ENCODE peak calls at places on chromosomes 16 and 17, in eight cellular contexts. E is tibial nerve; F is CD8-positive, alpha-beta T cell; Q is cardiac muscle cell; U is trophoblast cell; Z is esophagus squamous epithelium; C is fibroblast of lung; J is upper lobe of right lung. T is an unnamed sample.

GRCh38 chr17:36928450-36929125 is 8.7 kb upstream of the LHX1 start:
- DNase-seq in C (no peak), J (no peak), Z (no peak), F (no peak), U (no peak), E (no peak), Q (no peak), T (no peak)

GRCh38 chr16:84841787-84842300 is 22.1 kb downstream of the CRISPLD2 start:
- DNase-seq in F (no peak), E (no peak), Q (no peak), U (peak; percentile 92), C (no peak), J (peak; percentile 89), Z (no peak), T (peak; percentile 82)

GRCh38 chr16:77297996-77298637 is 98.9 kb downstream of the SYCE1L start:
- DNase-seq in Q (no peak), C (peak; percentile 70), U (peak; percentile 50), Z (no peak), E (no peak), J (no peak), F (no peak), T (no peak)

GRCh38 chr16:5442986-5443385 is 345.4 kb upstream of the EEF2KMT start:
- DNase-seq in Q (no peak), E (no peak), Z (no peak), J (no peak), C (no peak), U (no peak), F (no peak), T (no peak)

GRCh38 chr17:38341035-38341721 is 2.6 kb downstream of the GPR179 start:
- DNase-seq in U (no peak), C (no peak), J (peak; percentile 75), E (peak; percentile 43), F (no peak), Z (no peak), Q (peak; percentile 77), T (peak; percentile 66)

GRCh38 chr16:17389392-17389791 is 81.4 kb downstream of the XYLT1 start:
- DNase-seq in E (no peak), J (no peak), U (peak; percentile 81), Z (no peak), Q (no peak), C (peak; percentile 55), F (no peak), T (no peak)

GRCh38 chr17:61354895-61355294 is 44.7 kb upstream of the TBX2 start:
- DNase-seq in U (no peak), J (no peak), Q (peak; percentile 45), E (no peak), Z (no peak), C (no peak), F (no peak), T (no peak)

GRCh38 chr17:48873212-48873611 is 19.4 kb upstream of the ATP5MC1 start:
- DNase-seq in Z (no peak), F (no peak), J (no peak), Q (no peak), E (no peak), U (no peak), C (no peak), T (peak; percentile 60)

GRCh38 chr16:84120023-84120422 is 3.3 kb upstream of the MBTPS1 start:
- DNase-seq in Z (no peak), U (no peak), E (no peak), C (no peak), F (no peak), Q (no peak), J (no peak), T (no peak)

GRCh38 chr17:77651983-77652382 is 306.5 kb upstream of the TNRC6C start:
- DNase-seq in J (peak; percentile 9), E (no peak), F (no peak), Q (no peak), U (no peak), Z (no peak), C (no peak), T (no peak)

GRCh38 chr17:2723997-2724782 is 12.6 kb upstream of the CLUH start:
- DNase-seq in Q (no peak), C (no peak), J (no peak), U (no peak), F (no peak), E (no peak), Z (no peak), T (peak; percentile 49)

GRCh38 chr17:7313890-7314718 is 1.1 kb downstream of the GPS2 start:
- DNase-seq in Z (no peak), J (no peak), F (no peak), C (no peak), E (no peak), U (no peak), Q (no peak), T (no peak)

GRCh38 chr16:70684146-70685060 is 1.4 kb downstream of the MTSS2 start:
- DNase-seq in C (no peak), Q (no peak), J (no peak), Z (no peak), U (no peak), F (no peak), E (no peak), T (no peak)

GRCh38 chr16:21638573-21638975 is 13.8 kb downstream of the IGSF6 start:
- DNase-seq in F (no peak), Q (no peak), J (no peak), E (no peak), Z (no peak), C (peak; percentile 69), U (no peak), T (peak; percentile 61)

GRCh38 chr16:2032285-2033056 is 5.8 kb downstream of the NHERF2 start:
- DNase-seq in J (no peak), C (peak; percentile 56), E (no peak), U (no peak), Z (no peak), F (no peak), Q (no peak), T (no peak)

GRCh38 chr17:9371019-9371418 is 204.6 kb downstream of the STX8 start:
- DNase-seq in Q (no peak), U (no peak), J (no peak), F (no peak), C (peak; percentile 98), Z (no peak), E (no peak), T (no peak)

GRCh38 chr16:48608452-48608851 is 1.5 kb downstream of the N4BP1 start:
- DNase-seq in Z (no peak), U (no peak), F (peak; percentile 20), E (no peak), J (no peak), Q (no peak), C (peak; percentile 34), T (peak; percentile 51)

GRCh38 chr16:49811630-49812334 is 44.1 kb downstream of the ZNF423 start:
- DNase-seq in F (no peak), E (no peak), Z (no peak), U (no peak), C (peak; percentile 35), J (no peak), Q (peak; percentile 41), T (no peak)

GRCh38 chr17:83034525-83034924 is 44.9 kb upstream of the METRNL start:
- DNase-seq in Z (no peak), F (no peak), E (no peak), J (no peak), U (no peak), C (no peak), Q (no peak), T (no peak)

GRCh38 chr17:68198931-68199836 is 48.7 kb upstream of the AMZ2 start:
- DNase-seq in U (peak; percentile 32), Z (no peak), E (no peak), F (no peak), J (no peak), Q (peak; percentile 23), C (no peak), T (no peak)

GRCh38 chr17:55576237-55576998 is 65.2 kb upstream of the SMIM36 start:
- DNase-seq in Z (no peak), U (no peak), J (no peak), E (peak; percentile 44), C (peak; percentile 87), Q (no peak), F (no peak), T (no peak)
- H3K4me3 ChIP-seq in Z (peak overlapping the region; percentile 27), U (no peak overlapping the region), J (peak overlapping the region; percentile 38), E (peak overlapping the region; percentile 17), C (peak overlapping the region; percentile 5), Q (no peak overlapping the region), F (peak overlapping the region; percentile 49), T (no peak overlapping the region)

GRCh38 chr16:81483064-81483969 is 38.7 kb downstream of the CMIP start:
- DNase-seq in J (no peak), Z (no peak), F (no peak), C (peak; percentile 23), Q (no peak), E (no peak), U (peak; percentile 97), T (no peak)
- H3K4me1 ChIP-seq in J (peaks cover 88% of the 10 kb centered on the region), Z (peaks cover 37% of the 10 kb centered on the region), F (peaks cover 42% of the 10 kb centered on the region), C (peaks cover 17% of the 10 kb centered on the region), Q (peaks cover 10% of the 10 kb centered on the region), E (peaks cover 9% of the 10 kb centered on the region), U (peaks cover 21% of the 10 kb centered on the region), T (peaks cover 28% of the 10 kb centered on the region)

DNA sequence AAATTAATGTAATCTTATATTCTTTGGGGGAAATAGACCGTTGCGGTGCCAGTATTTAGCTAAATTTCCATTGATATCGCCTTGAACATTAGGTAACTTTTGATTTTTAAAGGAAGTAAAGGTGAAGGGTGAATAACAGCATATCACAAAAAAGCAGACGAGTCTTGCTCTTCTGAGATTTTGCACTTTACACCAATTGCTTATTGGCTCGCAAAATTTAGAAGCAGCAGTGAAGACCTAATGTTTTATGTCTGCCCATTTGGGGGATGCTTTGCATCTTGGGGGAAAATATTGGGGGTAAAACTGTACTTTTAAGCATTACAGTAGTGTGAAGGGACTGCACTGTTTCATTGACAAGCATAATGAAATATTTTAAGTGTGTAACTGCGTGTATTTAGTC is 934 bp downstream of the MAP2K6 start:
- DNase-seq in E (no peak), F (no peak), J (no peak), Z (no peak), C (no peak), U (no peak), Q (no peak), T (no peak)
- H3K4me3 ChIP-seq in E (peak overlapping the region; percentile 26), F (peak overlapping the region; percentile 66), J (peak overlapping the region; percentile 69), Z (peak overlapping the region; percentile 55), C (peak overlapping the region; percentile 42), U (no peak overlapping the region), Q (peak overlapping the region; percentile 69), T (no peak overlapping the region)

GRCh38 chr16:67856927-67857546 is 9.5 kb upstream of the CENPT start:
- DNase-seq in U (peak; percentile 43), Q (no peak), C (no peak), Z (no peak), E (no peak), J (no peak), F (no peak), T (no peak)
- H3K4me1 ChIP-seq in U (peaks cover 32% of the 10 kb centered on the region), Q (peaks cover 5% of the 10 kb centered on the region), C (peaks cover 27% of the 10 kb centered on the region), Z (peaks cover 45% of the 10 kb centered on the region), E (peaks cover 15% of the 10 kb centered on the region), J (peaks cover 20% of the 10 kb centered on the region), F (no peaks in the 10 kb centered on the region), T (peaks cover 8% of the 10 kb centered on the region)

GRCh38 chr16:68355447-68356248 is 44.8 kb downstream of the PRMT7 start:
- DNase-seq in C (no peak), E (no peak), U (no peak), Q (no peak), Z (no peak), F (no peak), J (no peak), T (no peak)
- H3K4me3 ChIP-seq in C (no peak overlapping the region), E (no peak overlapping the region), U (no peak overlapping the region), Q (no peak overlapping the region), Z (no peak overlapping the region), F (peak overlapping the region; percentile 59), J (no peak overlapping the region), T (no peak overlapping the region)